ENCODE peak calls at places on chromosomes 7 and 10, in seven cellular contexts. I is AG04450, A is Peyer's patch, G is gastrocnemius medialis, N is right cardiac atrium, K is MM.1S, H is tibial artery. J is an unnamed sample.

GRCh38 chr7:26723140-26723539 is 141.2 kb downstream of the SKAP2 start:
- DNase-seq in I (no peak), A (no peak), G (no peak), N (no peak), K (peak; percentile 10), H (no peak), J (no peak)

GRCh38 chr10:74932648-74933047 is 106.2 kb downstream of the KAT6B start:
- DNase-seq in I (no peak), A (peak; percentile 23), G (peak; percentile 44), N (peak; percentile 71), K (no peak), H (peak; percentile 39), J (no peak)

GRCh38 chr10:103184615-103185014 is 8.5 kb downstream of the NT5C2 start:
- DNase-seq in I (no peak), A (no peak), G (no peak), N (no peak), K (no peak), H (no peak), J (no peak)

GRCh38 chr7:25546306-25546705 is 318.0 kb upstream of the NPVF start:
- DNase-seq in I (no peak), A (no peak), G (no peak), N (no peak), K (no peak), H (no peak), J (no peak)

GRCh38 chr7:131562941-131563340 is 6.5 kb upstream of the PODXL start:
- DNase-seq in I (no peak), A (no peak), G (no peak), N (no peak), K (no peak), H (no peak), J (no peak)

GRCh38 chr10:66394287-66395063 is 531.4 kb upstream of the LRRTM3 start:
- DNase-seq in I (no peak), A (no peak), G (no peak), N (no peak), K (no peak), H (no peak), J (no peak)

GRCh38 chr7:47471831-47472230 is 110.1 kb downstream of the TNS3 start:
- DNase-seq in I (no peak), A (no peak), G (no peak), N (no peak), K (no peak), H (no peak), J (no peak)

GRCh38 chr10:78299861-78300453 is 266.3 kb downstream of the RPS24 start:
- DNase-seq in I (no peak), A (peak; percentile 66), G (peak; percentile 32), N (no peak), K (no peak), H (peak; percentile 47), J (no peak)

GRCh38 chr10:87961314-87961713 is 97.9 kb downstream of the PTEN start:
- DNase-seq in I (no peak), A (no peak), G (no peak), N (no peak), K (no peak), H (no peak), J (no peak)

GRCh38 chr7:13829231-13829630 is 160.2 kb downstream of the ETV1 start:
- DNase-seq in I (no peak), A (no peak), G (no peak), N (no peak), K (no peak), H (no peak), J (no peak)

GRCh38 chr10:21076381-21076780 is 179.3 kb upstream of the NEBL start:
- DNase-seq in I (no peak), A (no peak), G (no peak), N (no peak), K (no peak), H (no peak), J (no peak)

GRCh38 chr10:22674215-22674930 is 40.0 kb downstream of the PIP4K2A start:
- DNase-seq in I (no peak), A (no peak), G (no peak), N (no peak), K (no peak), H (no peak), J (no peak)

GRCh38 chr10:126058507-126058906 is 162.1 kb downstream of the FANK1 start:
- DNase-seq in I (no peak), A (no peak), G (no peak), N (no peak), K (no peak), H (no peak), J (no peak)

GRCh38 chr10:75074711-75075445 is 36.6 kb upstream of the SAMD8 start:
- DNase-seq in I (no peak), A (no peak), G (no peak), N (no peak), K (no peak), H (no peak), J (no peak)

GRCh38 chr10:119305860-119306513 is 98.6 kb downstream of the GRK5 start:
- DNase-seq in I (peak; percentile 75), A (peak; percentile 80), G (peak; percentile 44), N (peak; percentile 83), K (peak; percentile 86), H (peak; percentile 87), J (peak; percentile 34)

GRCh38 chr10:63713191-63714144 is 192.3 kb downstream of the REEP3 start:
- DNase-seq in I (no peak), A (no peak), G (peak; percentile 48), N (peak; percentile 78), K (no peak), H (peak; percentile 51), J (no peak)

GRCh38 chr7:23539494-23539907 is 7.7 kb upstream of the TRA2A start:
- DNase-seq in I (no peak), A (no peak), G (no peak), N (no peak), K (peak; percentile 55), H (no peak), J (no peak)

GRCh38 chr10:132328738-132329137 is 3.3 kb upstream of the LRRC27 start:
- DNase-seq in I (no peak), A (no peak), G (no peak), N (peak; percentile 87), K (no peak), H (no peak), J (no peak)

GRCh38 chr7:102321351-102322201 is 34.7 kb downstream of the SPDYE6 start:
- DNase-seq in I (no peak), A (no peak), G (no peak), N (peak; percentile 35), K (no peak), H (no peak), J (no peak)

GRCh38 chr10:131157899-131158298 is 153.6 kb downstream of the TCERG1L start:
- DNase-seq in I (no peak), A (no peak), G (no peak), N (no peak), K (no peak), H (no peak), J (no peak)
- H3K9me3 ChIP-seq in I (peaks cover 80% of the 10 kb centered on the region), A (no peaks in the 10 kb centered on the region), G (no peaks in the 10 kb centered on the region), N (no peaks in the 10 kb centered on the region), K (no peaks in the 10 kb centered on the region), H (peaks cover 3% of the 10 kb centered on the region), J (no peaks in the 10 kb centered on the region)

GRCh38 chr10:43576580-43576979 is 2.2 kb upstream of the ZNF239 start:
- DNase-seq in I (no peak), A (no peak), G (no peak), N (no peak), K (no peak), H (no peak), J (no peak)

GRCh38 chr10:43574906-43575305 is 490 bp upstream of the ZNF239 start:
- DNase-seq in I (no peak), A (no peak), G (no peak), N (no peak), K (no peak), H (no peak), J (no peak)

GRCh38 chr10:43576062-43576461 is 1.6 kb upstream of the ZNF239 start:
- DNase-seq in I (no peak), A (no peak), G (no peak), N (no peak), K (no peak), H (no peak), J (no peak)

GRCh38 chr10:43574035-43574892 is at the start of gene ZNF239:
- DNase-seq in I (peak; percentile 61), A (peak; percentile 87), G (peak; percentile 81), N (peak; percentile 95), K (no peak), H (peak; percentile 91), J (peak; percentile 61)

DNA sequence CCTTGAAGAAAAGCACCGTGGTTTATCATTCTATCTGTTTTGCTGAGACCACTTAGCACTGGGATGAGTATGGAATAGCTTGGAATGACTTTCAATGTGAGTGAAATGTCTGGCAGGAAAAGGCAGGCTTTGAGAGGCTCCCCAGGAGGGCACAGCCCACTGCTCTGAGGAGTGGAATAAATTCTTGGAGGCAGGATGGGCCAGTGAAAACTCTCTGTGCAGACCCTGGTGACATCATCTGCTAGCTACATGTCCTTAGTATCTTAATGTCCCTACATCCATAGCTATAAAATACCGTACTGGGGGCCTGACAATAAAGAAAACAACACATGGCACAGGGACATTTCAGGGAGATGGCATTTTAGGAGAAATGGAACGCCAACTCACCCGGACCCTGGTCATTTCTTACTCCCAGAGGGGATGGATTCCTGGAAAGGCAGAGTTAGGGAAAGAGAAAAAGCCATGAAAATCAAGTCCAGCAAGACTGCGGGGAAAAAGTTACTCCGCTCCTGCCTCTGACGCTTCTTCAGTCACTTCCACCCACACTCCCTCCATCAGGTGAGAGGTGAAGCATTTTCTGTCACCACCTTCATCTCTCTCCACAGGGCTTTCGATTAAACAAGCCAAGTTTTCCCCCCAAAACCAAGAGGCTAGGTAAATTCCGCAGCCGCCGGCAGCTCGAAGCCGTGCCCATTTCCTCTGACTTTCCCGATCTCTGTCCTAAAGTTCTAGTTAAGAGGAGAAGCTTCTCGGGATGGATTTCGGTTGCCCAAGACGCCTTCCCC is 974 bp downstream of the ZNF239 start:
- DNase-seq in I (no peak), A (no peak), G (no peak), N (no peak), K (no peak), H (no peak), J (no peak)
- H3K9me3 ChIP-seq in I (no peaks in the 10 kb centered on the region), A (no peaks in the 10 kb centered on the region), G (no peaks in the 10 kb centered on the region), N (no peaks in the 10 kb centered on the region), K (no peaks in the 10 kb centered on the region), H (no peaks in the 10 kb centered on the region), J (peaks cover 2% of the 10 kb centered on the region)

GRCh38 chr7:28266377-28266776 is 85.8 kb upstream of the JAZF1 start:
- DNase-seq in I (no peak), A (no peak), G (no peak), N (no peak), K (no peak), H (no peak), J (no peak)
- H3K9me3 ChIP-seq in I (no peaks in the 10 kb centered on the region), A (no peaks in the 10 kb centered on the region), G (no peaks in the 10 kb centered on the region), N (no peaks in the 10 kb centered on the region), K (no peaks in the 10 kb centered on the region), H (no peaks in the 10 kb centered on the region), J (no peaks in the 10 kb centered on the region)

GRCh38 chr7:69204936-69205335 is 393.3 kb upstream of the AUTS2 start:
- DNase-seq in I (no peak), A (no peak), G (no peak), N (no peak), K (no peak), H (no peak), J (no peak)

GRCh38 chr7:69196593-69196992 is 401.7 kb upstream of the AUTS2 start:
- DNase-seq in I (no peak), A (no peak), G (no peak), N (no peak), K (no peak), H (no peak), J (no peak)

GRCh38 chr7:69199048-69199447 is 399.2 kb upstream of the AUTS2 start:
- DNase-seq in I (no peak), A (no peak), G (no peak), N (no peak), K (no peak), H (no peak), J (no peak)

GRCh38 chr7:69198250-69198649 is 400.0 kb upstream of the AUTS2 start:
- DNase-seq in I (no peak), A (no peak), G (no peak), N (no peak), K (no peak), H (no peak), J (no peak)

GRCh38 chr7:69199661-69200060 is 398.6 kb upstream of the AUTS2 start:
- DNase-seq in I (no peak), A (no peak), G (no peak), N (no peak), K (no peak), H (no peak), J (no peak)
- H3K9me3 ChIP-seq in I (peaks cover 21% of the 10 kb centered on the region), A (no peaks in the 10 kb centered on the region), G (no peaks in the 10 kb centered on the region), N (no peaks in the 10 kb centered on the region), K (no peaks in the 10 kb centered on the region), H (no peaks in the 10 kb centered on the region), J (no peaks in the 10 kb centered on the region)